ENCODE peak calls at places on chromosomes 4 and X, in four cellular contexts. V is GF-D8, D is AG09309, K is fibroblast of mammary gland. O is an unnamed sample.

GRCh38 chrX:104270916-104271512 is 16.3 kb upstream of the ESX1 start:
- DNase-seq in D (no peak), V (peak), K (peak), O (peak)

GRCh38 chrX:7215842-7216241 is 67.9 kb upstream of the PUDP start:
- DNase-seq in D (no peak), K (peak), V (no peak), O (peak)

GRCh38 chr4:56099378-56099786 is 150.6 kb downstream of the CEP135 start:
- DNase-seq in K (no peak), D (no peak), V (no peak), O (no peak)

GRCh38 chr4:73836373-73837269 is at the start of gene CXCL6:
- DNase-seq in V (no peak), D (no peak), K (no peak), O (peak)

GRCh38 chr4:91488946-91489345 is 814.8 kb upstream of the GRID2 start:
- DNase-seq in V (no peak), D (no peak), K (no peak), O (no peak)

GRCh38 chr4:96092151-96092705 is 252.3 kb downstream of the PDHA2 start:
- DNase-seq in K (no peak), V (no peak), D (no peak), O (no peak)

GRCh38 chr4:160026720-160027119 is 923.8 kb downstream of the RAPGEF2 start:
- DNase-seq in K (peak), D (no peak), V (no peak), O (no peak)

GRCh38 chr4:30720656-30721352 is 635 bp downstream of the PCDH7 start:
- DNase-seq in D (no peak), V (no peak), K (peak), O (peak)

GRCh38 chrX:50081282-50081955 is 119.4 kb downstream of the AKAP4 start:
- DNase-seq in D (no peak), V (no peak), K (peak), O (peak)

GRCh38 chrX:150038977-150039599 is 100.8 kb upstream of the EOLA2 start:
- DNase-seq in V (no peak), D (no peak), K (peak), O (peak)

GRCh38 chr4:123520376-123520775 is 123.8 kb downstream of the SPRY1 start:
- DNase-seq in K (no peak), D (no peak), V (no peak), O (no peak)

GRCh38 chrX:153075366-153075765 is 3.1 kb downstream of the PNMA6A start:
- DNase-seq in D (no peak), K (no peak), V (no peak), O (no peak)

GRCh38 chr4:98298022-98298421 is 36.8 kb downstream of the RAP1GDS1 start:
- DNase-seq in D (no peak), K (no peak), V (no peak), O (no peak)

GRCh38 chr4:98204236-98204553 is 57.0 kb upstream of the RAP1GDS1 start:
- DNase-seq in D (no peak), V (no peak), K (no peak), O (no peak)

GRCh38 chr4:21577066-21577465 is 371.5 kb downstream of the KCNIP4 start:
- DNase-seq in V (no peak), K (no peak), D (no peak), O (no peak)

GRCh38 chr4:8182858-8183725 is 16.0 kb upstream of the SH3TC1 start:
- DNase-seq in K (peak), D (peak), V (no peak), O (peak)

GRCh38 chr4:173270312-173271027 is 63.7 kb downstream of the HMGB2 start:
- DNase-seq in V (no peak), K (peak), D (no peak), O (no peak)

GRCh38 chrX:574830-575229 is 55.8 kb upstream of the SHOX start:
- DNase-seq in V (no peak), K (no peak), D (no peak), O (no peak)

GRCh38 chr4:183140911-183141320 is 41.9 kb downstream of the WWC2 start:
- DNase-seq in V (no peak), K (peak), D (peak), O (peak)

GRCh38 chr4:177660223-177660622 is 218.0 kb upstream of the AGA start:
- DNase-seq in V (no peak), D (no peak), K (no peak), O (no peak)

GRCh38 chr4:151573945-151574344 is 165.0 kb downstream of the FHIP1A start:
- DNase-seq in K (peak), V (no peak), D (no peak), O (peak)

GRCh38 chr4:109433281-109434006 is at the start of gene SEC24B:
- DNase-seq in V (peak), D (peak), K (peak), O (peak)

GRCh38 chrX:155577682-155578081 is 35.1 kb downstream of the TMLHE start:
- DNase-seq in V (no peak), D (no peak), K (no peak), O (no peak)

GRCh38 chr4:6345866-6346265 is 76.2 kb downstream of the WFS1 start:
- DNase-seq in K (no peak), V (no peak), D (no peak), O (no peak)

GRCh38 chrX:22968494-22968893 is 31.3 kb upstream of the DDX53 start:
- DNase-seq in D (no peak), V (no peak), K (no peak), O (no peak)

GRCh38 chrX:129768586-129769466 is 10.9 kb upstream of the SASH3 start:
- DNase-seq in D (no peak), V (no peak), K (peak), O (peak)

GRCh38 chr4:113539408-113539807 is 222.1 kb downstream of the CAMK2D start:
- DNase-seq in V (no peak), D (no peak), K (peak), O (peak)

GRCh38 chr4:6142935-6143602 is 57.3 kb downstream of the JAKMIP1 start:
- DNase-seq in K (no peak), D (no peak), V (no peak), O (no peak)

GRCh38 chr4:168907119-168907698 is 102.8 kb downstream of the CBR4 start:
- DNase-seq in K (peak), D (no peak), V (no peak), O (peak)

GRCh38 chr4:158176776-158177175 is 4.0 kb upstream of the GASK1B start:
- DNase-seq in V (no peak), D (no peak), K (no peak), O (no peak)

GRCh38 chr4:132195181-132195580 is 953.9 kb upstream of the PCDH10 start:
- DNase-seq in D (no peak), V (no peak), K (peak), O (peak)

GRCh38 chrX:13387656-13388421 is 68.0 kb upstream of the ATXN3L start:
- DNase-seq in D (no peak), V (no peak), K (peak), O (peak)

GRCh38 chrX:23819385-23820234 is 36.6 kb downstream of the SAT1 start:
- DNase-seq in D (no peak), V (no peak), K (peak), O (peak)

GRCh38 chr4:186569533-186570192 is 14.3 kb upstream of the MTNR1A start:
- DNase-seq in K (no peak), D (no peak), V (no peak), O (no peak)

GRCh38 chrX:96843566-96843965 is 40.1 kb upstream of the RPA4 start:
- DNase-seq in K (no peak), D (no peak), V (no peak), O (peak)

GRCh38 chr4:184624972-184625554 is 24.2 kb downstream of the CASP3 start:
- DNase-seq in V (no peak), D (no peak), K (no peak), O (no peak)

O was measured in EH.